ENCODE peak calls at places on chromosome 7, in nine cellular contexts. R, N, Q, B, S, J, U, F and M are unnamed samples.

GRCh38 chr7:112371721-112372120 is 78.5 kb upstream of the IFRD1 start:
- DNase-seq in R (no peak), N (no peak), Q (no peak), B (no peak), S (no peak), J (no peak), U (no peak), F (no peak), M (no peak)

GRCh38 chr7:37150856-37151255 is 297.8 kb downstream of the ELMO1 start:
- DNase-seq in R (no peak), N (no peak), Q (no peak), B (no peak), S (no peak), J (no peak), U (no peak), F (no peak), M (no peak)

GRCh38 chr7:73980206-73980605 is 47.8 kb upstream of the ELN start:
- DNase-seq in R (no peak), N (no peak), Q (no peak), B (no peak), S (no peak), J (no peak), U (no peak), F (peak; percentile 18), M (no peak)

GRCh38 chr7:31373337-31374289 is 33.1 kb upstream of the NEUROD6 start:
- DNase-seq in R (peak; percentile 53), N (no peak), Q (peak; percentile 36), B (no peak), S (no peak), J (no peak), U (no peak), F (no peak), M (no peak)

GRCh38 chr7:107813524-107813923 is 10.5 kb upstream of the SLC26A3 start:
- DNase-seq in R (no peak), N (peak; percentile 17), Q (no peak), B (no peak), S (no peak), J (no peak), U (no peak), F (no peak), M (no peak)

GRCh38 chr7:151133986-151134742 is 33.3 kb downstream of the GBX1 start:
- DNase-seq in R (no peak), N (no peak), Q (no peak), B (peak; percentile 9), S (no peak), J (no peak), U (no peak), F (peak; percentile 58), M (no peak)

GRCh38 chr7:16989883-16990413 is 108.2 kb upstream of the AGR3 start:
- DNase-seq in R (peak; percentile 36), N (no peak), Q (peak; percentile 75), B (no peak), S (no peak), J (no peak), U (no peak), F (peak; percentile 70), M (no peak)

GRCh38 chr7:155782466-155782865 is 29.8 kb downstream of the SHH start:
- DNase-seq in R (no peak), N (no peak), Q (peak; percentile 5), B (no peak), S (no peak), J (no peak), U (no peak), F (no peak), M (no peak)

GRCh38 chr7:21304836-21305235 is 123.0 kb upstream of the SP4 start:
- DNase-seq in R (no peak), N (no peak), Q (no peak), B (no peak), S (no peak), J (no peak), U (no peak), F (no peak), M (no peak)

GRCh38 chr7:40232242-40232929 is 97.6 kb downstream of the SUGCT start:
- DNase-seq in R (peak; percentile 65), N (no peak), Q (peak; percentile 10), B (no peak), S (no peak), J (no peak), U (peak; percentile 59), F (no peak), M (no peak)

GRCh38 chr7:156003220-156004162 is 191.2 kb upstream of the SHH start:
- DNase-seq in R (no peak), N (no peak), Q (no peak), B (no peak), S (no peak), J (no peak), U (no peak), F (no peak), M (no peak)